ENCODE peak calls at places on chromosomes 6 and 20, in four cellular contexts. O is A549, B is K562, R is HepG2. H is an unnamed sample.

GRCh38 chr6:168133707-168134398 is 54.8 kb upstream of the FRMD1 start:
- DNase-seq in R (no peak), B (no peak), O (no peak), H (no peak)

GRCh38 chr20:46767127-46767761 is 57.8 kb downstream of the SLC2A10 start:
- DNase-seq in B (peak; percentile 54), R (peak; percentile 63), O (peak; percentile 65), H (peak; percentile 36)

GRCh38 chr6:136547336-136547735 is 2.9 kb downstream of the MAP7 start:
- DNase-seq in R (no peak), B (no peak), O (peak; percentile 34), H (peak; percentile 63)

GRCh38 chr6:146878564-146879343 is 280.0 kb downstream of the ADGB start:
- DNase-seq in O (no peak), R (no peak), B (no peak), H (no peak)

GRCh38 chr6:125812394-125813231 is 21.9 kb downstream of the NCOA7 start:
- DNase-seq in O (peak; percentile 33), B (peak; percentile 73), R (no peak), H (peak; percentile 98)

GRCh38 chr6:108363756-108364356 is 69.0 kb downstream of the AFG1L start:
- DNase-seq in B (no peak), R (no peak), O (no peak), H (no peak)

GRCh38 chr6:19613678-19614077 is 223.5 kb upstream of the ID4 start:
- DNase-seq in O (no peak), R (no peak), B (no peak), H (no peak)

GRCh38 chr6:66731310-66731709 is 1024.3 kb upstream of the EYS start:
- DNase-seq in R (no peak), B (no peak), O (no peak), H (no peak)

GRCh38 chr6:104633125-104633524 is 226.6 kb downstream of the HACE1 start:
- DNase-seq in R (no peak), B (no peak), O (no peak), H (no peak)

GRCh38 chr20:44068780-44069191 is 118.2 kb downstream of the JPH2 start:
- DNase-seq in O (no peak), B (no peak), R (no peak), H (no peak)

GRCh38 chr20:22339091-22339881 is 245.1 kb downstream of the FOXA2 start:
- DNase-seq in R (peak; percentile 84), B (peak; percentile 29), O (peak; percentile 60), H (peak; percentile 63)

GRCh38 chr6:132734694-132735236 is 20.9 kb upstream of the VNN1 start:
- DNase-seq in O (no peak), B (no peak), R (peak; percentile 78), H (peak; percentile 83)

GRCh38 chr20:33005132-33005566 is 916 bp upstream of the SUN5 start:
- DNase-seq in B (peak; percentile 53), O (no peak), R (peak; percentile 72), H (peak; percentile 15)

GRCh38 chr6:7765575-7766325 is 39.9 kb downstream of the BMP6 start:
- DNase-seq in B (no peak), R (no peak), O (no peak), H (peak; percentile 41)

GRCh38 chr6:6730831-6731230 is 142.3 kb downstream of the LY86 start:
- DNase-seq in R (no peak), O (no peak), B (no peak), H (peak; percentile 94)

GRCh38 chr6:118456982-118457381 is 91.1 kb upstream of the PLN start:
- DNase-seq in O (no peak), R (no peak), B (no peak), H (no peak)

GRCh38 chr6:48135352-48136084 is 24.5 kb upstream of the PTCHD4 start:
- DNase-seq in O (no peak), B (no peak), R (no peak), H (peak; percentile 4)

GRCh38 chr20:22663528-22664025 is 79.2 kb upstream of the FOXA2 start:
- DNase-seq in B (no peak), R (no peak), O (no peak), H (no peak)

GRCh38 chr20:33653900-33654596 is 8.1 kb upstream of the C20orf144 start:
- DNase-seq in O (no peak), R (no peak), B (no peak), H (no peak)

GRCh38 chr6:56292505-56293181 is 45.3 kb upstream of the COL21A1 start:
- DNase-seq in O (peak; percentile 39), B (peak; percentile 10), R (peak; percentile 62), H (peak; percentile 62)

GRCh38 chr20:59821788-59822187 is 111.6 kb downstream of the SYCP2 start:
- DNase-seq in O (no peak), B (no peak), R (no peak), H (no peak)
- TF ChIP-seq MAZ in O (no peak), B (no peak), R (no peak), H (no peak)

GRCh38 chr6:70973591-70973990 is 16.7 kb upstream of the B3GAT2 start:
- DNase-seq in R (no peak), O (no peak), B (no peak), H (no peak)
- TF ChIP-seq MAZ in R (no peak), O (no peak), B (no peak), H (no peak)

DNA sequence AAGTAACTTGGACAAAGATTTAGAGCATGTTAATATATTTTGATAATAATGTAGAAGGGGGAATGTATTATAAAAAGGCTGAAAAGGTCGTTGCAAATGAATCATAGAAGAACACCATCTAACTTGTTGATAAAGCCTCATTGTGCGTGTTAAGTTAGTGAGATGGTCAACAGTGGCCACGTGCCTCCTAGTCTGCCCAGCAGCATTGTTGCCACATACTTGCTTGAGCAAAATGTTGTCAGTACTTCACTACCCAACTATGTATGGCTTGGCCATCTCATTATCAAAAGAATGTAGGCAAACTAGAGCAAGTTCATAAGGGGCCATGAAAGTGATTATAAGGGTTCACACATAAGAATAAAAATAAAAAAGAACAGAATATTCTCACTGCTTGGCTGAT is 84.6 kb downstream of the PHACTR1 start:
- DNase-seq in R (no peak), B (no peak), O (no peak), H (no peak)
- TF ChIP-seq MAZ in R (no peak), B (no peak), O (no peak), H (no peak)

GRCh38 chr6:166815629-166816028 is 140.7 kb downstream of the RNASET2 start:
- DNase-seq in R (no peak), B (no peak), O (no peak), H (no peak)
- TF ChIP-seq MAZ in R (no peak), B (no peak), O (no peak), H (no peak)

GRCh38 chr6:138815797-138816528 is 20.1 kb downstream of the ECT2L start:
- DNase-seq in O (peak; percentile 33), R (peak; percentile 70), B (peak; percentile 54), H (peak; percentile 79)
- TF ChIP-seq MAZ in O (no peak), R (no peak), B (no peak), H (no peak)

GRCh38 chr20:11001767-11002540 is 328.2 kb upstream of the JAG1 start:
- DNase-seq in B (no peak), O (peak; percentile 91), R (peak; percentile 74), H (peak; percentile 56)
- TF ChIP-seq MAZ in B (no peak), O (no peak), R (no peak), H (no peak)

DNA sequence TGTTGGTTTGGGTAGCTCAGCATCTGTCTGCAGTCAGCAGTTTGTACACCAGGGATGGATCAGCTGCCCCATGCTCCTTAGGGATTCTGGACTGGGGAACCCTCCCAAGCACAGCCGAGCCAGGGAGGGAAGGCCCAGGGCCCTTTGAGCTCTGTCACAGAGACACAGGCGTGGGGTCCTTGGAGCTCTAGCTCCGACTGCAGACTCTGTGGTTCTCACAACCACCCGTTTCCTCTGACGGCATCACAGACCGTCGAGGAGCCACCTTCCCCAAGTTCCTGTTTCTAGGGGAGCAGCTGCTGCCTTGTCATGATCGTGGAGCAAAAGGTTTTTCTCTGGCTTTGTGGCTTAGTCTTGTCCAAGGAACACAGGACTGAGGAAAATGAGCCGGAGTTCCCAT is at the start of gene SLA2:
- DNase-seq in B (no peak), O (no peak), R (no peak), H (no peak)
- TF ChIP-seq MAZ in B (no peak), O (no peak), R (no peak), H (no peak)

H was measured in IMR-90.